ENCODE peak calls at places on chromosomes 16 and 17, in six cellular contexts. M is fibroblast of lung, O is neural progenitor cell, Q is MM.1S, H is PC-3, R is mammary epithelial cell. Z is an unnamed sample.

GRCh38 chr17:40612510-40613244 is 34.9 kb downstream of the SMARCE1 start:
- DNase-seq in M (no peak), O (no peak), Q (no peak), H (peak), R (peak), Z (no peak)

GRCh38 chr16:88978608-88979346 is 1.8 kb upstream of the CBFA2T3 start:
- DNase-seq in M (no peak), O (no peak), Q (peak), H (no peak), R (no peak), Z (no peak)

GRCh38 chr17:77325826-77326581 is 185.2 kb downstream of the SEC14L1 start:
- DNase-seq in M (no peak), O (no peak), Q (no peak), H (no peak), R (no peak), Z (no peak)

GRCh38 chr16:35182043-35182677 is 1722.7 kb downstream of the TP53TG3F start:
- DNase-seq in M (no peak), O (no peak), Q (no peak), H (no peak), R (no peak), Z (no peak)

GRCh38 chr16:83269541-83269940 is 538.2 kb upstream of the HSBP1 start:
- DNase-seq in M (no peak), O (no peak), Q (no peak), H (no peak), R (no peak), Z (no peak)

GRCh38 chr17:82665226-82665625 is 17.0 kb upstream of the WDR45B start:
- DNase-seq in M (no peak), O (no peak), Q (no peak), H (no peak), R (no peak), Z (no peak)

GRCh38 chr16:55330726-55331647 is 7.0 kb downstream of the IRX6 start:
- DNase-seq in M (no peak), O (peak), Q (no peak), H (no peak), R (no peak), Z (no peak)

GRCh38 chr17:55964191-55964590 is 189.1 kb upstream of the ANKFN1 start:
- DNase-seq in M (no peak), O (no peak), Q (no peak), H (no peak), R (peak), Z (no peak)

GRCh38 chr17:72535346-72535745 is 414.5 kb downstream of the SOX9 start:
- DNase-seq in M (no peak), O (no peak), Q (no peak), H (no peak), R (no peak), Z (no peak)

GRCh38 chr16:9434659-9435058 is 343.2 kb downstream of the HAPSTR1 start:
- DNase-seq in M (no peak), O (no peak), Q (no peak), H (no peak), R (no peak), Z (no peak)

GRCh38 chr17:46135879-46136562 is 57.2 kb downstream of the KANSL1 start:
- DNase-seq in M (no peak), O (no peak), Q (no peak), H (no peak), R (no peak), Z (no peak)

GRCh38 chr17:74514632-74515035 is 16.6 kb downstream of the CD300LB start:
- DNase-seq in M (no peak), O (no peak), Q (no peak), H (no peak), R (no peak), Z (no peak)

GRCh38 chr17:5560361-5560988 is 23.8 kb downstream of the NLRP1 start:
- DNase-seq in M (no peak), O (no peak), Q (no peak), H (no peak), R (no peak), Z (no peak)

GRCh38 chr17:77735341-77736206 is 222.9 kb upstream of the TNRC6C start:
- DNase-seq in M (peak), O (peak), Q (no peak), H (no peak), R (no peak), Z (no peak)

GRCh38 chr17:57115377-57115776 is 30.3 kb downstream of the AKAP1 start:
- DNase-seq in M (no peak), O (no peak), Q (no peak), H (no peak), R (no peak), Z (no peak)

GRCh38 chr16:53881371-53881770 is 177.4 kb downstream of the FTO start:
- DNase-seq in M (peak), O (no peak), Q (no peak), H (peak), R (peak), Z (peak)

GRCh38 chr17:75086496-75087181 is 1.1 kb upstream of the SLC16A5 start:
- DNase-seq in M (no peak), O (no peak), Q (no peak), H (no peak), R (no peak), Z (no peak)

GRCh38 chr16:2032285-2033056 is 5.8 kb downstream of the NHERF2 start:
- DNase-seq in M (no peak), O (no peak), Q (no peak), H (no peak), R (no peak), Z (no peak)

GRCh38 chr17:73141411-73141810 is 23.4 kb upstream of the SSTR2 start:
- DNase-seq in M (no peak), O (no peak), Q (no peak), H (no peak), R (no peak), Z (no peak)

GRCh38 chr17:57839571-57839923 is 10.3 kb downstream of the MRPS23 start:
- DNase-seq in M (no peak), O (no peak), Q (no peak), H (no peak), R (no peak), Z (no peak)

GRCh38 chr17:37826497-37827115 is 81.7 kb upstream of the HNF1B start:
- DNase-seq in M (no peak), O (no peak), Q (no peak), H (no peak), R (no peak), Z (no peak)

GRCh38 chr17:57603541-57603940 is 141.6 kb downstream of the CCDC182 start:
- DNase-seq in M (no peak), O (no peak), Q (peak), H (no peak), R (no peak), Z (no peak)

GRCh38 chr17:40371261-40371929 is 6.9 kb upstream of the GJD3 start:
- DNase-seq in M (no peak), O (no peak), Q (no peak), H (no peak), R (no peak), Z (no peak)

GRCh38 chr17:63956296-63956920 is 16.3 kb downstream of the SCN4A start:
- DNase-seq in M (peak), O (no peak), Q (no peak), H (no peak), R (no peak), Z (no peak)

GRCh38 chr16:14502932-14503741 is 126.9 kb downstream of the PARN start:
- DNase-seq in M (peak), O (no peak), Q (peak), H (peak), R (peak), Z (peak)

GRCh38 chr17:82767041-82767754 is 15.3 kb downstream of the TBCD start:
- DNase-seq in M (peak), O (peak), Q (no peak), H (peak), R (peak), Z (no peak)

GRCh38 chr16:57144027-57144426 is 41.8 kb downstream of the PSME3IP1 start:
- DNase-seq in M (no peak), O (no peak), Q (no peak), H (no peak), R (no peak), Z (no peak)

GRCh38 chr16:20946015-20946629 is 45.6 kb downstream of the LYRM1 start:
- DNase-seq in M (no peak), O (no peak), Q (no peak), H (no peak), R (no peak), Z (no peak)
- H3K27ac ChIP-seq in M (no peak), O (no peak), Q (no peak), H (no peak), R (no peak), Z (no peak)

DNA sequence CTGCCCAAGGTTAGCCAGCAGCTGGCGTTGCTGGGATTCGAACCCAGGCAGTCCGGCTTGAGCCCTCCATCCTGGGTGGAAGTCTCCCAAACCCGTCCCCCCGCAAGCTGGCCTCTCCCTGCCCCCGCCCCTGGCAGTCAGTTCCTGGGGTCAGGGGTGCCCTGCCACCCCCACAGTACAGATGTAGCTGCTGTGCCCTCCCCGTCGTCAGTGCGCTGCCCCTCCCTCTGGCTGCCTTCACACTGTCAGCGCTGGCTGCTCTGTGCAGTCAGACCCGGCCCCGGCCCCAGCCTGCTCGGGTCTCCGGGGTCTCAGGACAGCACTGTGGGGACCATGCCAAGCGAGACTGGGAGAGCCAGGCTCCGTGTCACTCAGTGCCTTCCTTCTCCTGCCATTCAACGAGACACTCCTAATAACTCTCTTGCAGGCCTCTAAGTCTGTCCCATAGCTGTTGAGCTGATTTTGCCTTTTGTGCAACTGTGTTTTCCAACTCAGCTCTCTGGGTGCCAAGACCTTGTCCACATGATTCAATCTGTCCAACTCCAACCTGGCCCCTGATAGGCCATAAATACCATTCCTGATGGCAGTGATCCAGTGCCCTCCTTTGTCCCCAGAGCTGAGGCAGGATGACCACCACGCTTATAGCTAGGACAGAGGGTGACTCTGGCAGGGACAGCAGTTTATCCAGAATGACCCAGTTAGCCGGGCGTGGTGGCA is 55.5 kb upstream of the IL34 start:
- DNase-seq in M (no peak), O (no peak), Q (no peak), H (no peak), R (no peak), Z (no peak)
- H3K4me3 ChIP-seq in M (no peak), O (no peak), Q (no peak), H (no peak), R (no peak), Z (no peak)

DNA sequence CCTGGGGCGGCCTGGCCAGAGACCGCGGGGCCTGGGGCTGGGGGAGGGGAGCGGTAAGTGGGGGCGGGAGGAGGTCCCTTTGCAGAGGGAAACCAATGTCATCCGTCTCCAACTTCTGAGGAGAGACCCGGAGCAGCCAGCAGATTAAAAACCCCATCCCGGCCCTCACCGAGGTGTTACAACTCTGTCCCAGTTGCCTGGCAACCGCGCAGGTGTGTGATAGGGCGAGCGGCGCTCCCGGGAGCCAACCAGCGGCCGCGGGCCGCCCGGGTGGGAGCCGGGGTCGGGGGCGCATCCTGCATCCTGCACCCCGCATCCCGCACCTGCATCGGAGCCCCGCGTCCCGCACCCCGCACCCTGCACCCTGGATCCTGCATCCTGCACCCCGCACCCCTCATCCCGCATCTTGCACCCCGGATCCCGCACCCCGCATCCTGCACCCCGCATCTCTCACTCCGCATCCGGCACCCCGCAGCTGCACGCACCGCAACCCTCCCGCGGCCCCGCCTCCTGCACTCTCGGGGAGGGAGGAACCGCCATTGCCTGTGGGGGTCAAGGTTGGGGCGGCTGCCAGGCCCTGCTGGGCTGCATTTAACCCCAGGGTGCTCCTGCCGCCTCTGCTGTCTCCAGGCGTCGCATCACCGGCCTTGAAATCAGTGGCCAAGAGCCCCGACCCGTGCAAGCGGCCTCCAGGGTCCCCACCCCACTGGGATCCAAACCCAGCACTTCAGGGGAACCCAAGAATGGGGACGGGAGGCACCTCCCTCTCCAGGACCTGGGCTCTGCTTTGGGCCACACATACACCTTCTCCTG is 47.3 kb downstream of the RTN4RL1 start:
- DNase-seq in M (no peak), O (peak), Q (no peak), H (no peak), R (no peak), Z (no peak)
- TF ChIP-seq EZH2 in M (peak), O (no peak), Q (no peak), H (no peak), R (no peak), Z (no peak)

DNA sequence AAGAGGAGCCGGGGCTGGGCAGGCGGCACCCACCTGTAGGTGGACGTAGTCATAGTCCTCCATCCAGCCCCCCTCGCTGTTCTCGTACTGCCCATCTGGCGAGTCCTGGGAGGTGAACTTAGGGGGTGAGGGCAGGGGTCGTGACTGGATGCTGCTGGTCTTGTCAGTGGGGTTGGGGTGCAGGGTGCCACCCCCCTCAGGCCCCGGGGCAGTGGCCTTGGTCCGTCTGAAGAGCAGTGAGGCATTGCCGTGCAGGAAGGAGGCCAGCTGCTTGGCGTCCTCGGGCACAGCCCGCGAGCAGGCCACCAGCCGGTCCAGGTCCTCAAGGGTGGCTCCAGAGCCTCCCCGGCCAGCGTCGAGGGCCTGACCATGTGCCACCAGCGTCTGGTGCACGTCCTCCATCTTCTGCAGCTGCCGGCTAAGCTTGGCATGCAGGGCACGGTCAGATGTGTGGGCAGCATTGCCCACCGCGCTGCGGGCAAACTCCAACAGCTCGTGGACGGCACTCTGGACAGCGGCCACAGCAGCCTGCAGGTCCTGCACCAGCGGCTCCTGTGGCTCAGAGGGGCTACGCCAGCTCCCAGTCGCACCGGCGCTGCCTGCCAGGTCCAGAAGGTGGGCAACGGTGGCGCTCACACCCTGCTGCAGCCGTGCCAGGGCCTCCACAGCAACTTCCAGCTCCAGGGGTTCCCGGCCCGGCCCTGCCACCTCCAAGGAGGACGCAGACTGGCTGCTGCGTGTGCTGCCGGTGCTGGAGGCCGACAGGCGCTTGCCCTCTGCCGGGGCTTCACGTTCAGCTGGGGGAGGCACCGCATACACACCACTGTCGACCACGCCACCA is 16.3 kb downstream of the CTRB1 start:
- DNase-seq in M (no peak), O (no peak), Q (no peak), H (no peak), R (no peak), Z (no peak)
- H3K27ac ChIP-seq in M (no peak), O (no peak), Q (no peak), H (peak), R (no peak), Z (no peak)

DNA sequence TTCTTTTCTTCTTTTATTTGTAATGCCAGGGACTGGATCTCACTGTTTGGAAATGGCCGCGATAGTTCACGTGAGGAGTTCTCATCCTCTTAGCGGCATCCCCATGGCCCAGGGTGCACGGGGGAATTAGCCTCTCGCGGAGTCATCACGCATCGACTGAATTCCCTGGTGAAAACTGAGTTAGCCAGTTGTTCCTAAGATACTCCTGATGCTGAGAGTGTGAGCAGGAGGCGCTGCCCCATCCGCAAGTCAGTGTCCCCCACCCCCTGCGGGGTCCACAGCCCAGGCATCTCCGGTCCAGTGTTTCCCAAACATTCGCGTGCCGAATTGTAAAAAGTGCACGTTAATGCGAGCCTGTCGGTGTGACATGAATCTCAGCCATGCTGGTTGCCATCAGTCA is 277.2 kb downstream of the CPPED1 start:
- DNase-seq in M (no peak), O (no peak), Q (no peak), H (no peak), R (no peak), Z (no peak)
- H3K4me3 ChIP-seq in M (no peak), O (no peak), Q (no peak), H (no peak), R (no peak), Z (no peak)

GRCh38 chr17:68198931-68199836 is 48.7 kb upstream of the AMZ2 start:
- DNase-seq in M (peak), O (peak), Q (no peak), H (peak), R (peak), Z (no peak)

GRCh38 chr17:68197091-68197996 is 50.5 kb upstream of the AMZ2 start:
- DNase-seq in M (no peak), O (peak), Q (no peak), H (peak), R (no peak), Z (no peak)

GRCh38 chr17:68196394-68197090 is 51.3 kb upstream of the AMZ2 start:
- DNase-seq in M (no peak), O (peak), Q (no peak), H (no peak), R (no peak), Z (no peak)

GRCh38 chr17:68197997-68198930 is 49.6 kb upstream of the AMZ2 start:
- DNase-seq in M (no peak), O (peak), Q (no peak), H (peak), R (no peak), Z (no peak)

DNA sequence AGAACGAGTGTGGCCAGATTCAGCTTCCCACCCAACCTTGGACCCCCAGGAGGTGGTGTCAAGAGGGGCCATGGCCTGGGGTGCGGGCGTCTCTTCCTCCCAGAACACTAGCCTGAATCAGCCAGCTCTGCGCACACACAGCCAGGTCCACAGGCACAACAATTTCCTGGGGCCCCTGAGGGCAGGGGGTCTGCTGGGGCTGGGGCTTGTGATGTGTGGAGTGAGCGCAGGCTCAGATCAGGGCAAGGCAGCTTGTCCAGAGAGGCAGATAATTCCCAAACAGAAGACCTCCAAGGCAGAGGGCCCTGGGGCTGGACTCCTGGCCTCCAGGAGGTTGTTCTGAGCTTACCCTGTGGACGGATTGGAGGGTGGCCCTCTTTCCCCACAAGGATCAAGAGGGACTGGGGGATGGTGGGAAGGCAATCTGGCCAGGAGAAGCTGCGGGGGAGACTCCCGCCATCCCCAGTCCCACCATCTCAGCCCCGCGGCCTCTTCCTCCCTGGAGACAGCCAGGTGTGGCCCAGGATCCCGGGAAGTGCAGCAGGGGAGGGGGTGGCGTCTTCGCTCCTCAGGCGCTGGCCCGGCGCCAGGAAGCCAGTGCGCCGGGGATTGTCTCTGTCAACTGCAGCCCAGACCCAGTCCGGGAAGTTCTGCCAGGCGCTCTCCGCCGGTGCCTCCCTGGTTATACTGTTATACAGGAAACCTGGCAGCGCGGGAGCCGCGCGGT is 52.0 kb upstream of the AMZ2 start:
- DNase-seq in M (no peak), O (peak), Q (no peak), H (peak), R (no peak), Z (no peak)
- TF ChIP-seq EZH2 in M (peak), O (peak), Q (no peak), H (no peak), R (no peak), Z (peak)

GRCh38 chr16:4746215-4746614 is 11.9 kb downstream of the DNAAF8 start:
- DNase-seq in M (no peak), O (no peak), Q (no peak), H (no peak), R (no peak), Z (no peak)

GRCh38 chr16:4747906-4748681 is 13.8 kb downstream of the DNAAF8 start:
- DNase-seq in M (no peak), O (no peak), Q (peak), H (no peak), R (no peak), Z (no peak)

GRCh38 chr16:4744758-4745569 is 10.6 kb downstream of the DNAAF8 start:
- DNase-seq in M (no peak), O (no peak), Q (no peak), H (no peak), R (no peak), Z (no peak)

GRCh38 chr16:4748682-4749411 is 14.5 kb downstream of the DNAAF8 start:
- DNase-seq in M (no peak), O (no peak), Q (no peak), H (no peak), R (no peak), Z (no peak)

GRCh38 chr16:4746991-4747574 is 12.7 kb downstream of the DNAAF8 start:
- DNase-seq in M (peak), O (peak), Q (no peak), H (no peak), R (no peak), Z (no peak)
- H3K27ac ChIP-seq in M (no peak), O (peak), Q (peak), H (no peak), R (no peak), Z (no peak)